ENCODE peak calls at places on chromosome 15, in four cellular contexts. J is cardiac fibroblast, Q is BJ, I is mucosa of descending colon. X is an unnamed sample.

GRCh38 chr15:85551221-85551832 is 170.9 kb downstream of the AKAP13 start:
- DNase-seq in J (peak; percentile 28), Q (no peak), I (no peak), X (no peak)

GRCh38 chr15:40928975-40929729 is at the start of gene DLL4:
- DNase-seq in J (peak; percentile 36), Q (no peak), I (peak; percentile 90), X (peak; percentile 59)

GRCh38 chr15:72515591-72516389 is 41.7 kb downstream of the ARIH1 start:
- DNase-seq in J (peak; percentile 35), Q (peak; percentile 24), I (no peak), X (peak; percentile 19)

GRCh38 chr15:68292157-68292781 is 14.7 kb downstream of the FEM1B start:
- DNase-seq in J (no peak), Q (no peak), I (no peak), X (no peak)

GRCh38 chr15:25236861-25237155 is 202.0 kb downstream of the UBE3A start:
- DNase-seq in J (no peak), Q (no peak), I (no peak), X (no peak)

GRCh38 chr15:88454231-88454630 is 13.0 kb downstream of the MRPL46 start:
- DNase-seq in J (peak; percentile 39), Q (no peak), I (no peak), X (peak; percentile 39)

GRCh38 chr15:61099030-61099800 is 129.9 kb downstream of the RORA start:
- DNase-seq in J (no peak), Q (peak; percentile 21), I (no peak), X (peak; percentile 41)

GRCh38 chr15:68204776-68205557 is at the start of gene CALML4:
- DNase-seq in J (no peak), Q (no peak), I (peak; percentile 94), X (peak; percentile 59)

GRCh38 chr15:99969261-99969960 is 236.2 kb upstream of the LYSMD4 start:
- DNase-seq in J (no peak), Q (no peak), I (no peak), X (no peak)

GRCh38 chr15:85404922-85405293 is 24.5 kb downstream of the AKAP13 start:
- DNase-seq in J (peak; percentile 77), Q (no peak), I (no peak), X (peak; percentile 54)

GRCh38 chr15:61989698-61990097 is 70.5 kb downstream of the VPS13C start:
- DNase-seq in J (peak; percentile 54), Q (no peak), I (no peak), X (no peak)

GRCh38 chr15:86743283-86743903 is 663.7 kb downstream of the AGBL1 start:
- DNase-seq in J (no peak), Q (no peak), I (peak; percentile 87), X (no peak)

GRCh38 chr15:55768670-55769185 is 25.8 kb upstream of the PRTG start:
- DNase-seq in J (no peak), Q (no peak), I (no peak), X (no peak)

GRCh38 chr15:41870689-41871081 is 23.2 kb downstream of the SPTBN5 start:
- DNase-seq in J (peak; percentile 75), Q (no peak), I (peak; percentile 12), X (peak; percentile 43)

GRCh38 chr15:68042855-68043222 is 11.3 kb upstream of the PIAS1 start:
- DNase-seq in J (no peak), Q (no peak), I (no peak), X (no peak)

GRCh38 chr15:60945196-60945595 is 283.9 kb downstream of the RORA start:
- DNase-seq in J (no peak), Q (no peak), I (no peak), X (no peak)

GRCh38 chr15:92161039-92161670 is 232.5 kb upstream of the ST8SIA2 start:
- DNase-seq in J (no peak), Q (no peak), I (no peak), X (no peak)

GRCh38 chr15:67048281-67049279 is 16.8 kb upstream of the SMAD3 start:
- DNase-seq in J (peak; percentile 87), Q (peak; percentile 42), I (peak; percentile 87), X (peak; percentile 95)

GRCh38 chr15:29822685-29823459 is 604 bp upstream of the TJP1 start:
- DNase-seq in J (peak; percentile 89), Q (no peak), I (peak; percentile 66), X (peak; percentile 92)

GRCh38 chr15:69908518-69909420 is 188.9 kb downstream of the TLE3 start:
- DNase-seq in J (no peak), Q (no peak), I (no peak), X (no peak)

GRCh38 chr15:71776304-71776703 is 34.0 kb upstream of the NR2E3 start:
- DNase-seq in J (no peak), Q (no peak), I (no peak), X (no peak)

GRCh38 chr15:57218826-57219576 is 157.3 kb upstream of the CGNL1 start:
- DNase-seq in J (peak; percentile 88), Q (no peak), I (no peak), X (peak; percentile 95)

GRCh38 chr15:42344763-42345162 is 14.5 kb upstream of the CAPN3 start:
- DNase-seq in J (peak; percentile 96), Q (peak; percentile 58), I (no peak), X (peak; percentile 78)

GRCh38 chr15:82177291-82178010 is 85.1 kb downstream of the EFL1 start:
- DNase-seq in J (peak; percentile 80), Q (peak; percentile 80), I (no peak), X (peak; percentile 56)

GRCh38 chr15:80450811-80451321 is 46.7 kb downstream of the ARNT2 start:
- DNase-seq in J (no peak), Q (no peak), I (no peak), X (no peak)

GRCh38 chr15:40108061-40108854 is 421 bp downstream of the BMF start:
- DNase-seq in J (peak; percentile 54), Q (no peak), I (peak; percentile 66), X (no peak)

GRCh38 chr15:57640935-57641682 is 49.4 kb downstream of the MYZAP start:
- DNase-seq in J (peak; percentile 59), Q (no peak), I (no peak), X (peak; percentile 19)

GRCh38 chr15:35696767-35697231 is 150.8 kb upstream of the DPH6 start:
- DNase-seq in J (peak; percentile 94), Q (no peak), I (no peak), X (peak; percentile 71)

GRCh38 chr15:41772720-41773331 is 1.5 kb upstream of the MAPKBP1 start:
- DNase-seq in J (peak; percentile 83), Q (no peak), I (peak; percentile 66), X (peak; percentile 88)

GRCh38 chr15:71386448-71387236 is 271.4 kb downstream of the THSD4 start:
- DNase-seq in J (peak; percentile 22), Q (no peak), I (no peak), X (no peak)

GRCh38 chr15:26572606-26573350 is 200.1 kb downstream of the GABRB3 start:
- DNase-seq in J (no peak), Q (no peak), I (no peak), X (no peak)

GRCh38 chr15:99777144-99777543 is 43.9 kb upstream of the LYSMD4 start:
- DNase-seq in J (no peak), Q (no peak), I (no peak), X (no peak)

GRCh38 chr15:81710328-81710727 is 335.5 kb downstream of the MEX3B start:
- DNase-seq in J (no peak), Q (no peak), I (no peak), X (no peak)

GRCh38 chr15:70524470-70524869 is 238.9 kb downstream of the UACA start:
- DNase-seq in J (no peak), Q (no peak), I (no peak), X (no peak)

GRCh38 chr15:63466378-63467192 is 37.8 kb upstream of the USP3 start:
- DNase-seq in J (peak; percentile 81), Q (no peak), I (peak; percentile 90), X (peak; percentile 76)

GRCh38 chr15:66006986-66007385 is 137.7 kb downstream of the RAB11A start:
- DNase-seq in J (peak; percentile 50), Q (no peak), I (no peak), X (peak; percentile 9)

GRCh38 chr15:66004618-66005262 is 135.4 kb downstream of the RAB11A start:
- DNase-seq in J (peak; percentile 46), Q (no peak), I (peak; percentile 62), X (peak; percentile 19)

GRCh38 chr15:66008920-66009572 is 139.8 kb downstream of the RAB11A start:
- DNase-seq in J (peak; percentile 15), Q (no peak), I (peak; percentile 71), X (peak; percentile 3)

DNA sequence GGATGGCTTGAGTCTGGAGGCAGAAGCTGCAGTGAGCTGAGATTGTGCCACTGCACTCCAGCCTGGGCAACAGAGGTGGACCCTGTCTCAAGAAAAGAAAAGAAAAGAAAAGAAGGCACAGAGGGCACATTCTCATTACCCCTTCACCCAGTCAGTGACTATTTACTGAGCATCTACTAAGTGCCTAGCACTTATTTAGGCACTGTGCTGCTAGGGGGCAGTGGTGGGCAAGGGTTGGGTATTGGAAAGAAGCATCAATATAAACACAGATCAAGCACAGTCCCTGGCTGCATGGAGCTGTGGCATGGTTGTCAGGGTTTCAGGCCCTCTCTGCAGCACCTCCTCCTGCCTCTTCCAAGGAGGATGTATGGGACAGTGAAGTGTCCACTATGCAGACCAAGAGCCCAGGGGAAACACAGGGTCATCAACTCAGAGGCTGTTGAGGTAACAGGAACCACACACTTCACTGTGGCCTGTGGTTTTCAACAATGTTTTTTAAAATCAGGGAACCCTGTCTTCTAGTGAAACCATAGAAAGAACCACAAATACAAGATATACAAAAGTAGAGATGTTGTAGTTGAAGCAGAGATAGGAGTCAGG is 138.5 kb downstream of the RAB11A start:
- DNase-seq in J (no peak), Q (no peak), I (peak; percentile 27), X (no peak)
- TF ChIP-seq CTCF in J (no peak), Q (no peak), I (no peak), X (no peak)

DNA sequence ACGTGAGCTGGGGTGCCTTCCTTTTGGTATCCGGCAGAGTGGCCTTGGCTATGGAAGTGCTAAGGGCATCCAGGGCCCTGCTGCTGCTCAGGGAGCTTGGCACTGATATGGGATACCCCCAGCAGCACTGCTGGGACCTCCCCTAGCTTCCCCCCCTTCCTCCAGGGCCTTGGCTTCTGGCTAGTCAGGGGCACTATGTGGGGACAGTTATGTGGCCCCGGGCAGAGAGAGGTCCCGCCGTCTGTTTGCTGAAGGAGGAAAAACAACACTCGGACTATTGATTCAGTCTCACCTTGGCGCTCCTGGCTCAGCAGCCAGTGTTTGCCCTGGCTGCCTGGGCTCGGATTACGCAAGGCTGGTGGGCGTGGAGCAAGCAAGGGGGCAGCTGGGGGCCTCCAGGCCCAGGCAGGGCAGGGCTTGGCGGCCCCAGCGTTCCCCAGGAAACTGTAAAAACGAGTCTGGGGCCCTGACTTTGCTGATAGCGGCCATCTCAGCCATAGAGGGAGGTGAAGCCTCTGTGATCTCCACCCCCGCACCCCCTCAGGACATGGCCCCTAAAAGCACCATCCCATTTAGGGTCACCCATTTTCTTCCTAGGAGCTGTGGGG is 5.7 kb downstream of the FURIN start:
- DNase-seq in J (no peak), Q (no peak), I (no peak), X (no peak)
- H3K4me3 ChIP-seq in J (no peak overlapping the region), Q (no peak overlapping the region), I (no peak overlapping the region), X (no peak overlapping the region)

GRCh38 chr15:32855942-32856341 is 138.1 kb downstream of the GREM1 start:
- DNase-seq in J (peak; percentile 100), Q (peak; percentile 97), I (no peak), X (peak; percentile 97)

GRCh38 chr15:32853667-32854066 is 135.9 kb downstream of the GREM1 start:
- DNase-seq in J (no peak), Q (no peak), I (no peak), X (no peak)

GRCh38 chr15:32849769-32850668 is 132.2 kb downstream of the GREM1 start:
- DNase-seq in J (peak; percentile 98), Q (peak; percentile 91), I (no peak), X (peak; percentile 88)

GRCh38 chr15:32852771-32853170 is 135.0 kb downstream of the GREM1 start:
- DNase-seq in J (no peak), Q (no peak), I (no peak), X (no peak)

GRCh38 chr15:32851619-32852416 is 134.0 kb downstream of the GREM1 start:
- DNase-seq in J (peak; percentile 98), Q (peak; percentile 70), I (no peak), X (peak; percentile 89)
- TF ChIP-seq CTCF in J (no peak), Q (no peak), I (no peak), X (no peak)

GRCh38 chr15:78434134-78434533 is 3.9 kb upstream of the IREB2 start:
- DNase-seq in J (no peak), Q (no peak), I (peak; percentile 47), X (no peak)
- H3K4me3 ChIP-seq in J (no peak overlapping the region), Q (no peak overlapping the region), I (no peak overlapping the region), X (no peak overlapping the region)

X was measured in foreskin fibroblast.